ENCODE peak calls at places on chromosome 12, in six cellular contexts. Q is A549, O is WTC11, M is K562, K is HepG2, T is endothelial cell of umbilical vein. B is an unnamed sample.
A peak's percentile ranks its signal among the peaks of the same experiment; 100 is the strongest.

GRCh38 chr12:125032466-125033152 is 32.6 kb upstream of the AACS start:
- DNase-seq in Q (no peak), O (no peak), M (no peak), K (no peak), T (no peak), B (no peak)

GRCh38 chr12:124466200-124467128 is 100.9 kb downstream of the NCOR2 start:
- DNase-seq in Q (no peak), O (no peak), M (no peak), K (no peak), T (peak; percentile 64), B (no peak)

GRCh38 chr12:98645572-98646067 is 530 bp downstream of the APAF1 start:
- DNase-seq in Q (peak; percentile 27), O (peak; percentile 21), M (peak; percentile 33), K (no peak), T (peak; percentile 45), B (no peak)

GRCh38 chr12:42326466-42327226 is 679 bp downstream of the PPHLN1 start:
- DNase-seq in Q (no peak), O (no peak), M (peak; percentile 22), K (peak; percentile 8), T (peak; percentile 36), B (no peak)

GRCh38 chr12:45613306-45613705 is 116.2 kb upstream of the ARID2 start:
- DNase-seq in Q (no peak), O (no peak), M (no peak), K (no peak), T (no peak), B (no peak)

GRCh38 chr12:67720383-67720856 is 71.9 kb downstream of the DYRK2 start:
- DNase-seq in Q (no peak), O (no peak), M (no peak), K (no peak), T (no peak), B (no peak)

GRCh38 chr12:78916845-78917480 is 52.4 kb downstream of the SYT1 start:
- DNase-seq in Q (no peak), O (no peak), M (no peak), K (no peak), T (no peak), B (no peak)

GRCh38 chr12:122062832-122063690 is 15.5 kb upstream of the MLXIP start:
- DNase-seq in Q (peak; percentile 51), O (no peak), M (peak; percentile 59), K (peak; percentile 71), T (peak; percentile 96), B (no peak)

GRCh38 chr12:79826267-79827128 is 108.4 kb downstream of the PPP1R12A start:
- DNase-seq in Q (no peak), O (no peak), M (no peak), K (peak; percentile 77), T (no peak), B (no peak)

GRCh38 chr12:129848921-129849320 is 54.9 kb downstream of the TMEM132D start:
- DNase-seq in Q (no peak), O (no peak), M (no peak), K (no peak), T (no peak), B (no peak)

GRCh38 chr12:17975239-17975638 is 114.8 kb downstream of the RERGL start:
- DNase-seq in Q (no peak), O (no peak), M (no peak), K (no peak), T (no peak), B (no peak)

GRCh38 chr12:74794522-74794921 is 256.9 kb downstream of the ATXN7L3B start:
- DNase-seq in Q (no peak), O (no peak), M (no peak), K (no peak), T (no peak), B (no peak)

GRCh38 chr12:126974779-126975178 is 1292.2 kb upstream of the TMEM132C start:
- DNase-seq in Q (no peak), O (no peak), M (peak; percentile 48), K (no peak), T (no peak), B (no peak)

GRCh38 chr12:92971869-92972524 is 42.9 kb upstream of the EEA1 start:
- DNase-seq in Q (no peak), O (no peak), M (no peak), K (no peak), T (peak; percentile 45), B (no peak)

GRCh38 chr12:5246196-5246595 is 185.7 kb upstream of the NTF3 start:
- DNase-seq in Q (no peak), O (peak; percentile 37), M (no peak), K (no peak), T (no peak), B (peak; percentile 58)

GRCh38 chr12:100926669-100927248 is 132.2 kb downstream of the ANO4 start:
- DNase-seq in Q (no peak), O (peak; percentile 66), M (no peak), K (peak; percentile 25), T (peak; percentile 21), B (peak; percentile 63)

GRCh38 chr12:120902846-120903381 is 1.2 kb downstream of the SPPL3 start:
- DNase-seq in Q (no peak), O (no peak), M (no peak), K (no peak), T (peak; percentile 27), B (no peak)

GRCh38 chr12:40692617-40693502 is 621 bp downstream of the CNTN1 start:
- DNase-seq in Q (peak; percentile 36), O (peak; percentile 52), M (no peak), K (no peak), T (no peak), B (peak; percentile 75)

GRCh38 chr12:10967409-10967808 is 19.3 kb downstream of the TAS2R50 start:
- DNase-seq in Q (no peak), O (no peak), M (no peak), K (no peak), T (peak; percentile 79), B (no peak)

GRCh38 chr12:22271036-22271435 is 63.5 kb downstream of the ST8SIA1 start:
- DNase-seq in Q (no peak), O (no peak), M (no peak), K (no peak), T (peak; percentile 77), B (no peak)

GRCh38 chr12:54654926-54655325 is 6.8 kb upstream of the DCD start:
- DNase-seq in Q (no peak), O (no peak), M (no peak), K (no peak), T (no peak), B (no peak)

GRCh38 chr12:42382013-42382696 is 56.2 kb downstream of the PPHLN1 start:
- DNase-seq in Q (no peak), O (no peak), M (no peak), K (no peak), T (no peak), B (no peak)

GRCh38 chr12:27614386-27614785 is 81.9 kb upstream of the REP15 start:
- DNase-seq in Q (no peak), O (no peak), M (no peak), K (no peak), T (no peak), B (no peak)
- TF ChIP-seq JUN in Q (no peak), O (no peak), M (no peak), K (no peak), T (no peak), B (no peak)

GRCh38 chr12:131783915-131784541 is 44.2 kb upstream of the MMP17 start:
- DNase-seq in Q (peak; percentile 62), O (peak; percentile 41), M (peak; percentile 32), K (no peak), T (no peak), B (no peak)
- TF ChIP-seq JUN in Q (no peak), O (no peak), M (no peak), K (no peak), T (peak; percentile 19), B (no peak)

GRCh38 chr12:116426391-116427136 is 132.6 kb upstream of the MAP1LC3B2 start:
- DNase-seq in Q (peak; percentile 97), O (peak; percentile 69), M (peak; percentile 43), K (no peak), T (peak; percentile 30), B (peak; percentile 89)
- TF ChIP-seq JUN in Q (peak; percentile 82), O (no peak), M (peak; percentile 36), K (no peak), T (no peak), B (peak; percentile 61)

GRCh38 chr12:60262378-60262777 is 666.5 kb downstream of the SLC16A7 start:
- DNase-seq in Q (no peak), O (no peak), M (no peak), K (no peak), T (peak; percentile 8), B (no peak)

GRCh38 chr12:60266381-60266852 is 670.6 kb downstream of the SLC16A7 start:
- DNase-seq in Q (peak; percentile 15), O (no peak), M (no peak), K (peak; percentile 76), T (peak; percentile 69), B (no peak)

GRCh38 chr12:60265741-60266140 is 669.9 kb downstream of the SLC16A7 start:
- DNase-seq in Q (no peak), O (no peak), M (no peak), K (no peak), T (no peak), B (no peak)

GRCh38 chr12:60264094-60264493 is 668.3 kb downstream of the SLC16A7 start:
- DNase-seq in Q (no peak), O (no peak), M (no peak), K (no peak), T (no peak), B (no peak)

GRCh38 chr12:60263146-60263545 is 667.3 kb downstream of the SLC16A7 start:
- DNase-seq in Q (no peak), O (no peak), M (no peak), K (no peak), T (no peak), B (no peak)
- TF ChIP-seq JUN in Q (no peak), O (no peak), M (no peak), K (no peak), T (no peak), B (no peak)

GRCh38 chr12:113735146-113735545 is 231.0 kb downstream of the RBM19 start:
- DNase-seq in Q (no peak), O (no peak), M (no peak), K (no peak), T (no peak), B (no peak)
- TF ChIP-seq JUN in Q (no peak), O (no peak), M (no peak), K (no peak), T (no peak), B (no peak)

GRCh38 chr12:47022296-47022695 is 57.1 kb upstream of the PCED1B start:
- DNase-seq in Q (no peak), O (no peak), M (no peak), K (no peak), T (peak; percentile 71), B (no peak)
- TF ChIP-seq JUN in Q (no peak), O (no peak), M (no peak), K (no peak), T (peak; percentile 60), B (no peak)

GRCh38 chr12:47084172-47084571 is 4.4 kb upstream of the AMIGO2 start:
- DNase-seq in Q (no peak), O (no peak), M (no peak), K (no peak), T (no peak), B (no peak)

GRCh38 chr12:47085815-47086252 is 6.1 kb upstream of the AMIGO2 start:
- DNase-seq in Q (no peak), O (no peak), M (peak; percentile 65), K (peak; percentile 41), T (peak; percentile 77), B (no peak)

GRCh38 chr12:47091009-47091408 is 11.2 kb upstream of the AMIGO2 start:
- DNase-seq in Q (no peak), O (no peak), M (no peak), K (no peak), T (no peak), B (no peak)

GRCh38 chr12:47088021-47088944 is 8.5 kb upstream of the AMIGO2 start:
- DNase-seq in Q (no peak), O (no peak), M (no peak), K (peak; percentile 53), T (peak; percentile 90), B (no peak)

GRCh38 chr12:47087088-47087688 is 7.4 kb upstream of the AMIGO2 start:
- DNase-seq in Q (no peak), O (no peak), M (no peak), K (no peak), T (peak; percentile 69), B (no peak)
- TF ChIP-seq JUN in Q (no peak), O (no peak), M (no peak), K (no peak), T (no peak), B (no peak)

B was measured in H1.